ENCODE peak calls at places on chromosomes 2 and 18, in five cellular contexts. E, S, R, Z and V are unnamed samples.
A peak's percentile ranks its signal among the peaks of the same experiment; 100 is the strongest.

GRCh38 chr2:160432633-160433032 is 61.0 kb downstream of the RBMS1 start:
- DNase-seq in E (no peak), S (no peak), R (no peak), Z (no peak), V (no peak)

GRCh38 chr18:55968550-55968949 is 380.6 kb upstream of the TCF4 start:
- DNase-seq in E (no peak), S (no peak), R (no peak), Z (no peak), V (no peak)

GRCh38 chr2:109721626-109722025 is 72.5 kb upstream of the RGPD5 start:
- DNase-seq in E (no peak), S (no peak), R (no peak), Z (peak; percentile 42), V (no peak)

GRCh38 chr2:49616800-49617199 is 462.5 kb upstream of the FSHR start:
- DNase-seq in E (no peak), S (no peak), R (no peak), Z (no peak), V (no peak)

GRCh38 chr2:241541564-241542277 is 16.8 kb upstream of the BOK start:
- DNase-seq in E (no peak), S (no peak), R (no peak), Z (no peak), V (no peak)

GRCh38 chr2:32355976-32356734 is 668 bp upstream of the BIRC6 start:
- DNase-seq in E (no peak), S (no peak), R (no peak), Z (no peak), V (no peak)

GRCh38 chr18:59690216-59691045 is 6.8 kb downstream of the CCBE1 start:
- DNase-seq in E (no peak), S (no peak), R (no peak), Z (no peak), V (no peak)

GRCh38 chr2:136238552-136239346 is 120.8 kb upstream of the CXCR4 start:
- DNase-seq in E (peak; percentile 38), S (no peak), R (peak; percentile 36), Z (no peak), V (peak; percentile 70)

GRCh38 chr18:33577688-33578370 is at the start of gene ASXL3:
- DNase-seq in E (no peak), S (peak; percentile 7), R (peak; percentile 28), Z (peak; percentile 77), V (no peak)

GRCh38 chr2:85648619-85649018 is 19.4 kb downstream of the SFTPB start:
- DNase-seq in E (no peak), S (no peak), R (no peak), Z (no peak), V (no peak)

GRCh38 chr2:165582409-165582808 is 112.9 kb downstream of the CSRNP3 start:
- DNase-seq in E (no peak), S (no peak), R (no peak), Z (no peak), V (no peak)

GRCh38 chr2:68250652-68251186 is 1.6 kb downstream of the PPP3R1 start:
- DNase-seq in E (no peak), S (no peak), R (no peak), Z (no peak), V (no peak)

GRCh38 chr2:241102239-241102803 is at the start of gene MTERF4:
- DNase-seq in E (peak; percentile 85), S (peak; percentile 41), R (peak; percentile 86), Z (peak; percentile 92), V (peak; percentile 73)

GRCh38 chr2:177429688-177430325 is 37.2 kb downstream of the AGPS start:
- DNase-seq in E (no peak), S (no peak), R (no peak), Z (no peak), V (no peak)

GRCh38 chr2:56009758-56010534 is 86.4 kb upstream of the EFEMP1 start:
- DNase-seq in E (no peak), S (no peak), R (no peak), Z (no peak), V (no peak)

GRCh38 chr2:223740679-223741078 is 96.7 kb downstream of the AP1S3 start:
- DNase-seq in E (no peak), S (no peak), R (no peak), Z (no peak), V (no peak)

GRCh38 chr2:233544079-233544690 is 22.4 kb downstream of the USP40 start:
- DNase-seq in E (no peak), S (no peak), R (no peak), Z (no peak), V (no peak)

GRCh38 chr2:157899125-157899839 is 23.2 kb upstream of the ACVR1 start:
- DNase-seq in E (no peak), S (no peak), R (no peak), Z (no peak), V (no peak)

GRCh38 chr2:60717691-60718090 is 38.4 kb upstream of the PAPOLG start:
- DNase-seq in E (no peak), S (no peak), R (no peak), Z (no peak), V (peak; percentile 60)

GRCh38 chr2:34307636-34308035 is 708.5 kb upstream of the FAM98A start:
- DNase-seq in E (no peak), S (no peak), R (no peak), Z (no peak), V (no peak)

GRCh38 chr2:144508162-144508765 is 11.7 kb downstream of the ZEB2 start:
- DNase-seq in E (no peak), S (no peak), R (no peak), Z (no peak), V (peak; percentile 70)

GRCh38 chr18:240175-240574 is 27.7 kb downstream of the THOC1 start:
- DNase-seq in E (no peak), S (no peak), R (no peak), Z (no peak), V (no peak)

GRCh38 chr2:240398711-240399267 is 36.7 kb upstream of the GPC1 start:
- DNase-seq in E (peak; percentile 4), S (no peak), R (no peak), Z (peak; percentile 58), V (no peak)

GRCh38 chr2:240925191-240925575 is 19.0 kb downstream of the CROCC2 start:
- DNase-seq in E (peak; percentile 14), S (no peak), R (peak; percentile 12), Z (peak; percentile 65), V (peak; percentile 41)

GRCh38 chr2:174924061-174924693 is 81.0 kb downstream of the CHN1 start:
- DNase-seq in E (no peak), S (no peak), R (no peak), Z (no peak), V (no peak)

GRCh38 chr2:62545261-62545660 is 39.3 kb upstream of the TMEM17 start:
- DNase-seq in E (no peak), S (no peak), R (no peak), Z (no peak), V (no peak)

GRCh38 chr2:239595711-239596110 is 194.9 kb upstream of the HDAC4 start:
- DNase-seq in E (peak; percentile 1), S (no peak), R (no peak), Z (peak; percentile 35), V (peak; percentile 30)

GRCh38 chr2:151379191-151379590 is 21.8 kb downstream of the TNFAIP6 start:
- DNase-seq in E (no peak), S (no peak), R (no peak), Z (no peak), V (no peak)

GRCh38 chr18:44548291-44549221 is 132.1 kb upstream of the SETBP1 start:
- DNase-seq in E (no peak), S (no peak), R (no peak), Z (no peak), V (no peak)

GRCh38 chr2:216777637-216778273 is 82.1 kb downstream of the TNP1 start:
- DNase-seq in E (no peak), S (no peak), R (no peak), Z (no peak), V (no peak)

GRCh38 chr2:95031076-95031725 is 5.7 kb downstream of the MAL start:
- DNase-seq in E (no peak), S (no peak), R (no peak), Z (no peak), V (no peak)

DNA sequence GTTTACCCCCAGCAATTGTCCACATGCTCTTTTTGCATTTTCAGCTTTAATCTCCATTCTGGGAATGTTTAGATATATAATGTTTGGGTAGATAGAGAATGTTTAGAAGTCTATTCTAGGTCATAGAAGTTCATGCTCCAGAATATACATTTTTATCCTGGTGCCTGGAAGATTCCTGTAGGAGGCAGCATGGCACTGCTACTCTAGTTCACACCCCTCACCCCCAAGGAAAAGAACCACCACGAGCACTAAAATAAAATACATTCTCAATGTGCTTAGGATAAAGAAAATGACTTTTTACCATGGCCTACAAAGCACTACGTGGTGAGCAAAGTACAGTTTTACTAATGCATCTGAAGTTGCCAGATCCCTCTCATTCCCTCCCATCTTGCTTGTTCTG is 53.8 kb downstream of the MYO1B start:
- DNase-seq in E (no peak), S (no peak), R (no peak), Z (no peak), V (no peak)
- TF ChIP-seq CTCF in E (no peak), S (no peak), R (no peak), Z (no peak), V (no peak)

GRCh38 chr18:72530622-72531021 is 13.5 kb downstream of the CBLN2 start:
- DNase-seq in E (no peak), S (no peak), R (no peak), Z (no peak), V (no peak)
- TF ChIP-seq CTCF in E (no peak), S (no peak), R (no peak), Z (no peak), V (no peak)

GRCh38 chr2:8984855-8985254 is 18.6 kb downstream of the MBOAT2 start:
- DNase-seq in E (no peak), S (no peak), R (no peak), Z (no peak), V (no peak)

GRCh38 chr2:8985561-8986326 is 17.7 kb downstream of the MBOAT2 start:
- DNase-seq in E (no peak), S (no peak), R (no peak), Z (no peak), V (no peak)

GRCh38 chr2:8987413-8987812 is 16.1 kb downstream of the MBOAT2 start:
- DNase-seq in E (no peak), S (no peak), R (no peak), Z (no peak), V (no peak)

GRCh38 chr2:8984152-8984551 is 19.3 kb downstream of the MBOAT2 start:
- DNase-seq in E (no peak), S (no peak), R (no peak), Z (no peak), V (no peak)

DNA sequence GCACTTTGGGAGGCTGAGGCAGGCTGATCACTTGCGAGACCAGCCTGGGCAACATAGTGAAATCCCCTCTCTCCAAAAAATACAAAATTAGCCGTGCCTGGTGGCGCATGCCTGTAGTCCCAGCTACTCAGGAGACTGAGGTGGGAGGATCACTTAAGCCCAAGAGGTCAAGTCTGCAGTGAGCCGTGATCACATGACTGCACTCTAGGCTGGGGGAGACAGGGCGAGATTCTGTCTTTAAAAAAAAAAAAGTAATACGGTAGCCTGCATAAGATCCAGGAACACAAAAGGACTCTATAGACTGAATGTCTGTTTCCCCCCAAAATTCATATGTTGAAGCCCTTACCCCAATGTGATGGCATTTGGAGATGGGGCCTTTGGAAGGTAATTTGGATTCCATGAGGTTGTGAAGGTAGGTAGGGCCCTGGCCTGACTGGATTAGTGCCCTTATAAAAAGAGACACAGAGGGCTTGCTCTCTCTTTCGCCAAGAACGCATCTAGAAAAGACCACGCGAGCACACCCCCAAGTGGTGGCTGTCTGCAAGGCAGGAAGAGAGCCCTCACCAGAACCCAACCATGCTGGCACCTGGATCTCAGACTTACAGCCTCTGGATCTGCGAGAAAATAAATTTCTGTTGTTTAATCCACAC is 17.0 kb downstream of the MBOAT2 start:
- DNase-seq in E (no peak), S (no peak), R (no peak), Z (no peak), V (no peak)
- TF ChIP-seq CTCF in E (no peak), S (no peak), R (no peak), Z (no peak), V (no peak)

GRCh38 chr2:155815851-155816250 is 516.7 kb downstream of the NR4A2 start:
- DNase-seq in E (no peak), S (no peak), R (no peak), Z (no peak), V (no peak)
- TF ChIP-seq CTCF in E (no peak), S (no peak), R (no peak), Z (no peak), V (peak; percentile 50)